ENCODE peak calls at places on chromosomes 2 and 18, in four cellular contexts. N is stomach, O is breast epithelium, B is transverse colon. U is an unnamed sample.

GRCh38 chr2:8089596-8089995 is 592.3 kb upstream of the ID2 start:
- DNase-seq in N (no peak), O (no peak), B (no peak), U (no peak)

GRCh38 chr2:10204326-10205200 is 82.0 kb downstream of the RRM2 start:
- DNase-seq in N (no peak), O (no peak), B (no peak), U (peak; percentile 35)

GRCh38 chr2:52192656-52193055 is 1160.7 kb upstream of the NRXN1 start:
- DNase-seq in N (no peak), O (no peak), B (no peak), U (no peak)

GRCh38 chr2:88683160-88684021 is 8.1 kb upstream of the RPIA start:
- DNase-seq in N (no peak), O (no peak), B (no peak), U (no peak)

GRCh38 chr2:68828887-68829708 is 42.1 kb downstream of the BMP10 start:
- DNase-seq in N (peak; percentile 94), O (peak; percentile 90), B (peak; percentile 93), U (peak; percentile 96)

GRCh38 chr2:219681301-219682290 is 54.2 kb downstream of the SLC4A3 start:
- DNase-seq in N (no peak), O (no peak), B (no peak), U (no peak)

GRCh38 chr2:9809448-9810088 is 33.7 kb upstream of the TAF1B start:
- DNase-seq in N (peak; percentile 24), O (no peak), B (peak; percentile 60), U (no peak)

GRCh38 chr2:96806468-96807126 is 9.5 kb upstream of the CNNM3 start:
- DNase-seq in N (no peak), O (no peak), B (no peak), U (peak; percentile 89)

GRCh38 chr2:214808481-214808931 is 977 bp downstream of the BARD1 start:
- DNase-seq in N (no peak), O (no peak), B (no peak), U (no peak)

GRCh38 chr2:25376750-25377621 is 35.3 kb upstream of the DNMT3A start:
- DNase-seq in N (peak; percentile 91), O (peak; percentile 66), B (peak; percentile 91), U (peak; percentile 98)

GRCh38 chr18:70172225-70172624 is 33.3 kb downstream of the RTTN start:
- DNase-seq in N (no peak), O (no peak), B (no peak), U (no peak)

GRCh38 chr2:62263076-62263475 is 67.2 kb downstream of the B3GNT2 start:
- DNase-seq in N (no peak), O (no peak), B (no peak), U (no peak)

GRCh38 chr2:106885326-106885725 is 641 bp downstream of the ST6GAL2 start:
- DNase-seq in N (no peak), O (no peak), B (no peak), U (no peak)

GRCh38 chr18:60322591-60322990 is 50.0 kb downstream of the MC4R start:
- DNase-seq in N (no peak), O (no peak), B (no peak), U (no peak)

GRCh38 chr18:32724071-32724696 is 48.6 kb downstream of the KLHL14 start:
- DNase-seq in N (no peak), O (no peak), B (no peak), U (no peak)

GRCh38 chr2:111662771-111663470 is 221.1 kb downstream of the ANAPC1 start:
- DNase-seq in N (no peak), O (no peak), B (peak; percentile 25), U (no peak)

GRCh38 chr2:147156970-147157369 is 687.9 kb upstream of the ACVR2A start:
- DNase-seq in N (no peak), O (no peak), B (no peak), U (no peak)

GRCh38 chr2:220626603-220627002 is 945.5 kb downstream of the EPHA4 start:
- DNase-seq in N (no peak), O (no peak), B (no peak), U (no peak)

GRCh38 chr2:17821080-17821479 is 4.8 kb downstream of the MSGN1 start:
- DNase-seq in N (no peak), O (no peak), B (no peak), U (no peak)

GRCh38 chr2:171788316-171788993 is 101.2 kb downstream of the DYNC1I2 start:
- DNase-seq in N (peak; percentile 68), O (no peak), B (no peak), U (no peak)

GRCh38 chr18:28963481-28963880 is 786.6 kb upstream of the CDH2 start:
- DNase-seq in N (no peak), O (no peak), B (no peak), U (no peak)

GRCh38 chr2:133303150-133303549 is 265.1 kb downstream of the NCKAP5 start:
- DNase-seq in N (no peak), O (no peak), B (no peak), U (no peak)

GRCh38 chr2:76256689-76257088 is 546.0 kb upstream of the GCFC2 start:
- DNase-seq in N (no peak), O (no peak), B (no peak), U (no peak)
- TF ChIP-seq POLR2A in N (no peak), O (no peak), B (no peak), U (no peak)

GRCh38 chr2:51025942-51026574 is 5.9 kb downstream of the NRXN1 start:
- DNase-seq in N (no peak), O (no peak), B (no peak), U (no peak)

GRCh38 chr2:51028829-51029228 is 3.1 kb downstream of the NRXN1 start:
- DNase-seq in N (no peak), O (no peak), B (no peak), U (no peak)

GRCh38 chr2:51027968-51028367 is 4.0 kb downstream of the NRXN1 start:
- DNase-seq in N (no peak), O (no peak), B (no peak), U (peak; percentile 71)

GRCh38 chr2:51031004-51031791 is 734 bp downstream of the NRXN1 start:
- DNase-seq in N (no peak), O (no peak), B (no peak), U (no peak)

DNA sequence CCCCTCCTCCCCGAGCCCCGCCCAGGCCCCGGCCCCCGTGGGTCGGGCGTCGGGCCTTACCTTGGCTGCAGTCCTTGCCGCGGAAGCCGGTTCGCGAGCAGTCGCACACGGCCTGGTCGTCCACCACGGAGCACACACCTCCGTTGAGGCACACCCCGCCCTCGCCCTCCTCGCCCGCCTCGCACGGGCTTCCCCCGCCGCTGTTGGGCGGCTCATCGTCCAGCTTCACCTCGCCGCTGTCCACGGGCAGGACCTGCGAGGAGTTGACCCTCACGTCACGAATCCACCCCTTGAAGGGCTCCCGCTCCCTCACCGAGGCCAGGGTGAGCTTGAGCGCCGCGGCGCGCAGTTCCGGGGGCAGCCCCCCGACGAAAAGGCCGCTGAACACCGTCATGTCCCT is 4.5 kb downstream of the NRXN1 start:
- DNase-seq in N (no peak), O (no peak), B (no peak), U (peak; percentile 75)
- H3K27ac ChIP-seq in N (no peak overlapping the region), O (no peak overlapping the region), B (no peak overlapping the region), U (no peak overlapping the region)

DNA sequence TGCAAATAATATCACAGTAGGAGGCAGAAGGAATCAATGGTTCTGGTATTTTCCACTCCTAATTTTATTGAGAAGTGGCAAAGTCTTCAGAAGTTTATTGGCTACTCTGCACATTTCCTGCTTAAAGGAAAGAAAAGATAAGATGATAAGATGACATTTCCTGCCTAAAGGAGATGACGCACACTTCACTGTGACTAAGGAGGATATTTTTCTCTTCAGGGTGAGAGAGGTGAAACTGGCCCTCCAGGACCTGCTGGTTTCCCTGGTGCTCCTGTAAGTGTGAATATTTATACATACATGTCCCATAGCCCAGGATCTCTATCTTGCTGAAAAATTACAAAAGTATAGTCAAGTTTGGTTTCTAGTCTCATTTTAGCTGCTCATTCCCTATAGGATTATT is 27.9 kb downstream of the COL3A1 start:
- DNase-seq in N (no peak), O (no peak), B (no peak), U (no peak)
- TF ChIP-seq POLR2AphosphoS5 in N (no peak), O (no peak), B (no peak), U (no peak)

GRCh38 chr2:181776336-181776735 is 96.0 kb upstream of the NEUROD1 start:
- DNase-seq in N (no peak), O (no peak), B (no peak), U (no peak)

GRCh38 chr2:181780159-181781081 is 100.1 kb upstream of the NEUROD1 start:
- DNase-seq in N (no peak), O (peak; percentile 47), B (peak; percentile 13), U (no peak)

GRCh38 chr2:181779288-181779871 is 99.1 kb upstream of the NEUROD1 start:
- DNase-seq in N (no peak), O (no peak), B (no peak), U (no peak)

GRCh38 chr2:181778621-181779195 is 98.4 kb upstream of the NEUROD1 start:
- DNase-seq in N (no peak), O (no peak), B (no peak), U (no peak)

GRCh38 chr2:181777654-181778053 is 97.3 kb upstream of the NEUROD1 start:
- DNase-seq in N (no peak), O (no peak), B (no peak), U (no peak)
- TF ChIP-seq POLR2A in N (no peak), O (no peak), B (no peak), U (no peak)

GRCh38 chr18:35634376-35634775 is 52.8 kb downstream of the GALNT1 start:
- DNase-seq in N (no peak), O (no peak), B (no peak), U (no peak)

GRCh38 chr18:35637226-35637625 is 55.7 kb downstream of the GALNT1 start:
- DNase-seq in N (no peak), O (no peak), B (no peak), U (no peak)

GRCh38 chr18:35639296-35639695 is 57.8 kb downstream of the GALNT1 start:
- DNase-seq in N (no peak), O (no peak), B (no peak), U (no peak)

GRCh38 chr18:35635171-35635570 is 53.6 kb downstream of the GALNT1 start:
- DNase-seq in N (no peak), O (no peak), B (no peak), U (no peak)
- H3K27ac ChIP-seq in N (no peak overlapping the region), O (no peak overlapping the region), B (peak overlapping the region; percentile 23), U (no peak overlapping the region)

GRCh38 chr18:10266236-10266585 is 188.2 kb upstream of the APCDD1 start:
- DNase-seq in N (no peak), O (no peak), B (no peak), U (no peak)

GRCh38 chr18:10271481-10271880 is 183.0 kb upstream of the APCDD1 start:
- DNase-seq in N (no peak), O (no peak), B (no peak), U (no peak)

GRCh38 chr18:10269226-10269625 is 185.2 kb upstream of the APCDD1 start:
- DNase-seq in N (no peak), O (no peak), B (no peak), U (no peak)

GRCh38 chr18:10274327-10274726 is 180.1 kb upstream of the APCDD1 start:
- DNase-seq in N (no peak), O (no peak), B (no peak), U (no peak)

GRCh38 chr18:10270160-10270571 is 184.3 kb upstream of the APCDD1 start:
- DNase-seq in N (peak; percentile 68), O (peak; percentile 43), B (no peak), U (no peak)
- TF ChIP-seq POLR2AphosphoS5 in N (no peak), O (no peak), B (no peak), U (no peak)

GRCh38 chr2:227655454-227655853 is 11.2 kb upstream of the SCYGR5 start:
- DNase-seq in N (no peak), O (no peak), B (no peak), U (no peak)

GRCh38 chr2:227657204-227657845 is 9.3 kb upstream of the SCYGR5 start:
- DNase-seq in N (no peak), O (no peak), B (no peak), U (no peak)

GRCh38 chr2:227653419-227653818 is 13.2 kb upstream of the SCYGR5 start:
- DNase-seq in N (no peak), O (no peak), B (no peak), U (no peak)
- TF ChIP-seq POLR2A in N (no peak), O (no peak), B (no peak), U (no peak)

U was measured in spleen.